ENCODE peak calls at places on chromosomes 2 and 18, in seven cellular contexts. D is AML-193; J is foreskin melanocyte; A is cerebellar cortex; N is H54; V is epithelial cell of esophagus; U is activated CD8-positive, alpha-beta memory T cell treated with anti-CD3 and anti-CD28 coated beads, Interleukin-2, amount 10 ng/mL, durations not matched to agents 7 days and 5 days. Z is an unnamed sample.

GRCh38 chr18:68791801-68792200 is 6.1 kb upstream of the CCDC102B start:
- DNase-seq in J (no peak), A (no peak), V (no peak), U (no peak), D (no peak), N (no peak), Z (no peak)

GRCh38 chr18:74692367-74693013 is 94.8 kb downstream of the ZNF407 start:
- DNase-seq in D (no peak), A (no peak), U (no peak), V (no peak), N (no peak), J (no peak), Z (no peak)

GRCh38 chr18:706438-706837 is 6.0 kb downstream of the ENOSF1 start:
- DNase-seq in A (no peak), N (no peak), J (no peak), U (no peak), V (no peak), D (no peak), Z (no peak)

GRCh38 chr2:55371387-55371786 is 48.3 kb downstream of the CCDC88A start:
- DNase-seq in U (no peak), J (no peak), D (no peak), N (no peak), A (no peak), V (no peak), Z (no peak)

GRCh38 chr2:134231296-134231964 is 22.4 kb upstream of the MGAT5 start:
- DNase-seq in J (no peak), U (no peak), V (no peak), D (no peak), A (no peak), N (no peak), Z (no peak)

GRCh38 chr2:160355080-160355479 is 138.5 kb downstream of the RBMS1 start:
- DNase-seq in A (no peak), V (peak), D (no peak), N (no peak), J (no peak), U (no peak), Z (no peak)

GRCh38 chr18:2955966-2956521 is 56.9 kb downstream of the LPIN2 start:
- DNase-seq in N (no peak), A (no peak), V (no peak), U (no peak), D (no peak), J (no peak), Z (no peak)

GRCh38 chr2:178804791-178805190 is 2.4 kb downstream of the TTN start:
- DNase-seq in A (peak), N (peak), V (peak), J (peak), U (no peak), D (peak), Z (no peak)

GRCh38 chr18:66727991-66728390 is 124.1 kb upstream of the CDH19 start:
- DNase-seq in N (no peak), D (peak), V (peak), A (no peak), U (no peak), J (no peak), Z (no peak)

GRCh38 chr18:10418836-10419235 is 35.6 kb upstream of the APCDD1 start:
- DNase-seq in U (no peak), V (no peak), N (no peak), J (no peak), A (no peak), D (no peak), Z (no peak)

GRCh38 chr2:231411237-231411636 is 15.7 kb downstream of the B3GNT7 start:
- DNase-seq in J (no peak), A (no peak), D (no peak), U (no peak), V (no peak), N (no peak), Z (no peak)

GRCh38 chr2:124805060-124805459 is 780.0 kb downstream of the CNTNAP5 start:
- DNase-seq in A (no peak), D (no peak), J (no peak), V (no peak), U (no peak), N (no peak), Z (no peak)

GRCh38 chr2:27041708-27042107 is 8.9 kb downstream of the TMEM214 start:
- DNase-seq in D (no peak), J (no peak), N (no peak), U (no peak), A (no peak), V (no peak), Z (no peak)

GRCh38 chr18:3790702-3791101 is 340.7 kb downstream of the TGIF1 start:
- DNase-seq in J (no peak), A (no peak), N (no peak), U (no peak), D (no peak), V (no peak), Z (no peak)

GRCh38 chr18:25787281-25787680 is 303.1 kb downstream of the SS18 start:
- DNase-seq in J (no peak), N (no peak), D (no peak), U (no peak), A (no peak), V (no peak), Z (no peak)

GRCh38 chr18:2881490-2882195 is 34.8 kb downstream of the EMILIN2 start:
- DNase-seq in N (no peak), U (no peak), V (peak), J (no peak), D (no peak), A (no peak), Z (no peak)

GRCh38 chr2:28368417-28368798 is 24.2 kb upstream of the FOSL2 start:
- DNase-seq in A (no peak), N (no peak), V (no peak), U (no peak), J (no peak), D (no peak), Z (no peak)

GRCh38 chr2:43360137-43360536 is 133.7 kb upstream of the ZFP36L2 start:
- DNase-seq in D (no peak), J (no peak), V (no peak), U (no peak), A (no peak), N (no peak), Z (no peak)

GRCh38 chr2:239819974-239820555 is 205.1 kb downstream of the NDUFA10 start:
- DNase-seq in A (no peak), J (no peak), V (no peak), U (peak), N (no peak), D (no peak), Z (no peak)

GRCh38 chr2:144137705-144138428 is 382.1 kb downstream of the ZEB2 start:
- DNase-seq in D (peak), J (no peak), A (no peak), U (no peak), V (no peak), N (no peak), Z (no peak)

GRCh38 chr2:10028988-10029874 is 14.1 kb upstream of the KLF11 start:
- DNase-seq in V (peak), A (no peak), D (peak), N (peak), J (no peak), U (peak), Z (no peak)

GRCh38 chr18:44702594-44702993 is 21.9 kb downstream of the SETBP1 start:
- DNase-seq in D (no peak), V (no peak), U (no peak), A (no peak), N (no peak), J (no peak), Z (no peak)

GRCh38 chr2:121036226-121036692 is 248.7 kb downstream of the TFCP2L1 start:
- DNase-seq in J (no peak), A (no peak), U (no peak), D (no peak), N (no peak), V (no peak), Z (peak)

GRCh38 chr18:22040527-22040926 is 128.9 kb upstream of the GATA6 start:
- DNase-seq in V (no peak), A (no peak), D (no peak), N (no peak), U (no peak), J (no peak), Z (no peak)

GRCh38 chr18:78799382-78800089 is 180.1 kb upstream of the SALL3 start:
- DNase-seq in D (no peak), U (no peak), V (no peak), N (no peak), J (no peak), A (no peak), Z (no peak)

GRCh38 chr2:143300531-143300930 is 171.3 kb downstream of the ARHGAP15 start:
- DNase-seq in A (no peak), U (no peak), V (peak), D (no peak), J (peak), N (no peak), Z (no peak)